ENCODE peak calls at places on chromosome 21, in eight cellular contexts. Q, A, R, Z, D, K, I and M are unnamed samples.

GRCh38 chr21:36481639-36482038 is 1.7 kb upstream of the CLDN14 start:
- DNase-seq in Q (no peak), A (no peak), R (no peak), Z (no peak), D (no peak), K (no peak), I (no peak), M (no peak)

GRCh38 chr21:35303085-35303484 is 254.0 kb upstream of the RUNX1 start:
- DNase-seq in Q (peak), A (no peak), R (no peak), Z (no peak), D (no peak), K (no peak), I (no peak), M (no peak)

GRCh38 chr21:46205766-46206162 is 21.5 kb upstream of the SPATC1L start:
- DNase-seq in Q (no peak), A (no peak), R (no peak), Z (no peak), D (peak), K (no peak), I (no peak), M (no peak)

GRCh38 chr21:44331209-44331608 is 8.0 kb downstream of the CFAP410 start:
- DNase-seq in Q (no peak), A (no peak), R (no peak), Z (no peak), D (no peak), K (no peak), I (no peak), M (no peak)

GRCh38 chr21:21612446-21612845 is 614.2 kb downstream of the NCAM2 start:
- DNase-seq in Q (peak), A (no peak), R (no peak), Z (no peak), D (no peak), K (peak), I (peak), M (no peak)

GRCh38 chr21:41685511-41686149 is 81.2 kb downstream of the RIPK4 start:
- DNase-seq in Q (no peak), A (no peak), R (no peak), Z (no peak), D (peak), K (no peak), I (no peak), M (no peak)

GRCh38 chr21:43194303-43195130 is 25.7 kb downstream of the CRYAA start:
- DNase-seq in Q (no peak), A (no peak), R (no peak), Z (no peak), D (peak), K (no peak), I (no peak), M (peak)

GRCh38 chr21:27275294-27275927 is 308.5 kb upstream of the ADAMTS5 start:
- DNase-seq in Q (peak), A (no peak), R (no peak), Z (no peak), D (no peak), K (no peak), I (peak), M (no peak)

GRCh38 chr21:30033441-30033840 is 93.6 kb upstream of the GRIK1 start:
- DNase-seq in Q (no peak), A (no peak), R (no peak), Z (no peak), D (no peak), K (no peak), I (no peak), M (no peak)

GRCh38 chr21:44708866-44709425 is 2.4 kb downstream of the TSPEAR start:
- DNase-seq in Q (no peak), A (no peak), R (no peak), Z (no peak), D (peak), K (no peak), I (no peak), M (no peak)

GRCh38 chr21:46254208-46254975 is 25.8 kb upstream of the LSS start:
- DNase-seq in Q (no peak), A (no peak), R (no peak), Z (no peak), D (peak), K (no peak), I (no peak), M (no peak)

GRCh38 chr21:21851657-21852056 is 853.4 kb downstream of the NCAM2 start:
- DNase-seq in Q (peak), A (no peak), R (no peak), Z (no peak), D (no peak), K (no peak), I (no peak), M (no peak)

GRCh38 chr21:20083925-20084324 is 914.3 kb upstream of the NCAM2 start:
- DNase-seq in Q (no peak), A (no peak), R (no peak), Z (no peak), D (no peak), K (no peak), I (no peak), M (no peak)

GRCh38 chr21:36350282-36350910 is 30.4 kb downstream of the MORC3 start:
- DNase-seq in Q (peak), A (no peak), R (no peak), Z (no peak), D (no peak), K (peak), I (no peak), M (no peak)

GRCh38 chr21:34882719-34883131 is 166.4 kb downstream of the RUNX1 start:
- DNase-seq in Q (peak), A (no peak), R (no peak), Z (no peak), D (no peak), K (no peak), I (no peak), M (no peak)

GRCh38 chr21:16279658-16280581 is 550.1 kb downstream of the USP25 start:
- DNase-seq in Q (peak), A (peak), R (peak), Z (no peak), D (no peak), K (peak), I (peak), M (peak)

GRCh38 chr21:29175408-29176147 is 45.1 kb downstream of the MAP3K7CL start:
- DNase-seq in Q (no peak), A (no peak), R (no peak), Z (no peak), D (no peak), K (no peak), I (peak), M (no peak)

GRCh38 chr21:38377165-38378093 is 120.6 kb downstream of the KCNJ15 start:
- DNase-seq in Q (peak), A (no peak), R (no peak), Z (no peak), D (peak), K (peak), I (no peak), M (no peak)

GRCh38 chr21:45002381-45003204 is 62.8 kb downstream of the SLX9 start:
- DNase-seq in Q (no peak), A (no peak), R (peak), Z (no peak), D (peak), K (no peak), I (no peak), M (no peak)

GRCh38 chr21:25916226-25916625 is 181.5 kb downstream of the GABPA start:
- DNase-seq in Q (no peak), A (no peak), R (no peak), Z (no peak), D (no peak), K (no peak), I (no peak), M (no peak)

GRCh38 chr21:40404319-40404906 is 442.5 kb downstream of the DSCAM start:
- DNase-seq in Q (no peak), A (peak), R (no peak), Z (peak), D (no peak), K (no peak), I (no peak), M (no peak)

GRCh38 chr21:44344541-44345183 is 5.5 kb upstream of the CFAP410 start:
- DNase-seq in Q (no peak), A (no peak), R (no peak), Z (no peak), D (no peak), K (no peak), I (no peak), M (peak)

GRCh38 chr21:41610042-41610839 is 102.3 kb upstream of the TMPRSS2 start:
- DNase-seq in Q (peak), A (peak), R (peak), Z (no peak), D (peak), K (peak), I (peak), M (peak)

GRCh38 chr21:45112371-45112770 is 38.0 kb downstream of the ADARB1 start:
- DNase-seq in Q (peak), A (no peak), R (no peak), Z (no peak), D (no peak), K (no peak), I (no peak), M (no peak)